ENCODE peak calls at places on chromosome 13, in four cellular contexts. S is cardiac fibroblast, T is suprapubic skin, Y is RWPE1. W is an unnamed sample.

GRCh38 chr13:66673401-66673800 is 556.7 kb downstream of the PCDH9 start:
- DNase-seq in S (peak; percentile 91), Y (no peak), T (no peak), W (peak; percentile 94)

GRCh38 chr13:91520952-91521351 is 122.5 kb downstream of the GPC5 start:
- DNase-seq in T (no peak), Y (no peak), S (no peak), W (no peak)

GRCh38 chr13:51643882-51644281 is 59.6 kb downstream of the WDFY2 start:
- DNase-seq in S (peak; percentile 95), Y (peak; percentile 73), T (no peak), W (peak; percentile 90)

GRCh38 chr13:24119593-24120508 is 40.7 kb upstream of the SPATA13 start:
- DNase-seq in Y (no peak), S (no peak), T (no peak), W (peak; percentile 31)

GRCh38 chr13:50809133-50810090 is 34.1 kb downstream of the DLEU7 start:
- DNase-seq in S (no peak), Y (no peak), T (no peak), W (no peak)

GRCh38 chr13:40446365-40446764 is 220.1 kb downstream of the FOXO1 start:
- DNase-seq in S (peak; percentile 61), T (no peak), Y (no peak), W (peak; percentile 34)

GRCh38 chr13:90237852-90238251 is 1109.6 kb upstream of the MIR17HG start:
- DNase-seq in S (no peak), T (no peak), Y (no peak), W (no peak)

GRCh38 chr13:63124863-63125262 is 1709.2 kb upstream of the PCDH20 start:
- DNase-seq in Y (no peak), T (no peak), S (peak; percentile 52), W (peak; percentile 38)

GRCh38 chr13:27334774-27335490 is 64.3 kb downstream of the RASL11A start:
- DNase-seq in S (peak; percentile 10), Y (no peak), T (no peak), W (peak; percentile 44)

GRCh38 chr13:39073983-39074382 is 35.7 kb downstream of the NHLRC3 start:
- DNase-seq in T (no peak), Y (no peak), S (no peak), W (no peak)

GRCh38 chr13:71374471-71375041 is 492.4 kb downstream of the DACH1 start:
- DNase-seq in S (peak; percentile 29), T (no peak), Y (no peak), W (no peak)

GRCh38 chr13:31638577-31638976 is 100.7 kb upstream of the RXFP2 start:
- DNase-seq in S (peak; percentile 94), Y (peak; percentile 47), T (no peak), W (peak; percentile 88)

GRCh38 chr13:30047154-30047874 is 196.9 kb upstream of the UBL3 start:
- DNase-seq in S (no peak), Y (no peak), T (no peak), W (peak; percentile 55)

GRCh38 chr13:74290324-74290773 is 156.1 kb upstream of the KLF12 start:
- DNase-seq in S (peak; percentile 87), T (no peak), Y (peak; percentile 80), W (peak; percentile 94)

GRCh38 chr13:93320942-93321341 is 94.3 kb downstream of the GPC6 start:
- DNase-seq in Y (no peak), S (peak; percentile 28), T (no peak), W (peak; percentile 74)

GRCh38 chr13:98848736-98849135 is 96.3 kb upstream of the SLC15A1 start:
- DNase-seq in Y (no peak), S (peak; percentile 78), T (no peak), W (peak; percentile 76)

GRCh38 chr13:21777813-21778212 is 106.9 kb downstream of the FGF9 start:
- DNase-seq in T (no peak), S (no peak), Y (no peak), W (no peak)

GRCh38 chr13:79533781-79534400 is 52.9 kb downstream of the NDFIP2 start:
- DNase-seq in S (peak; percentile 53), Y (no peak), T (no peak), W (peak; percentile 47)

GRCh38 chr13:113956571-113956970 is 17.3 kb downstream of the C13orf46 start:
- DNase-seq in S (no peak), T (no peak), Y (no peak), W (no peak)

GRCh38 chr13:109998808-109999528 is 212.6 kb upstream of the IRS2 start:
- DNase-seq in Y (peak; percentile 90), S (peak; percentile 87), T (no peak), W (peak; percentile 85)

GRCh38 chr13:105871768-105872167 is 663.7 kb downstream of the EFNB2 start:
- DNase-seq in S (no peak), Y (no peak), T (no peak), W (no peak)

GRCh38 chr13:94351292-94352000 is 128.0 kb downstream of the DCT start:
- DNase-seq in Y (no peak), T (no peak), S (peak; percentile 75), W (peak; percentile 64)

GRCh38 chr13:36453518-36453917 is 21.2 kb downstream of the CCNA1 start:
- DNase-seq in S (peak; percentile 55), Y (no peak), T (no peak), W (peak; percentile 48)
- TF ChIP-seq CTCF in S (peak; percentile 45), Y (no peak), T (no peak), W (peak; percentile 44)

DNA sequence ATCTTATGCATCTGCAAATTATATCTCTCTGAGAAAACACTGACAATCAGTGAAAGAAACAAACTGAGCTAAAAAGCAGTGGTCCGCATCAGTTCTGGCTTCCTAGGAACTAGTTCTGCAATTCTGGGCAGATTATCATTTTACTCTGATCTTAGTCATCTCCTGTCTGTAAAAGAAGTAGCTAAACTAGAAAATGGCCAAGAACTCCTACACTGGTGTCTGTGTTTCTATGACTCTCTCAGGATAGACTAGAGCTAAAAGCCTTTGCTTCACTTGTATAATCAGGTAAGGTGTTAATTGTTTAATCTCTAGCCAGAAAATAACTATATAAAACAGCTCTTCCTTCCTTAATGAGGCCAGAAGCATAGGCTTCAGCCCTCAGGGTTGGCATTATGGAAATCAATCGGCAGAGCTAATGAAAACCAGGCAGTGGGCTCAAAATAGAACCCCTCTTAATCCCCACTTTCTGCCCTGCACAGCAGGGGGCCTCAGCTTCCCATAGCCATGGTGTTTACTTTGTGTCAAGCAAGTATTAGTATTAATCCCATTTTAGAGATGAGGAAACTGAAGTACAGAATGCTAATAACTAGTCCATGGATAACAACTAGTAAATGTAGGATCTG is 459.2 kb downstream of the FGF14 start:
- DNase-seq in Y (no peak), T (no peak), S (no peak), W (no peak)
- TF ChIP-seq CTCF in Y (no peak), T (no peak), S (no peak), W (no peak)

DNA sequence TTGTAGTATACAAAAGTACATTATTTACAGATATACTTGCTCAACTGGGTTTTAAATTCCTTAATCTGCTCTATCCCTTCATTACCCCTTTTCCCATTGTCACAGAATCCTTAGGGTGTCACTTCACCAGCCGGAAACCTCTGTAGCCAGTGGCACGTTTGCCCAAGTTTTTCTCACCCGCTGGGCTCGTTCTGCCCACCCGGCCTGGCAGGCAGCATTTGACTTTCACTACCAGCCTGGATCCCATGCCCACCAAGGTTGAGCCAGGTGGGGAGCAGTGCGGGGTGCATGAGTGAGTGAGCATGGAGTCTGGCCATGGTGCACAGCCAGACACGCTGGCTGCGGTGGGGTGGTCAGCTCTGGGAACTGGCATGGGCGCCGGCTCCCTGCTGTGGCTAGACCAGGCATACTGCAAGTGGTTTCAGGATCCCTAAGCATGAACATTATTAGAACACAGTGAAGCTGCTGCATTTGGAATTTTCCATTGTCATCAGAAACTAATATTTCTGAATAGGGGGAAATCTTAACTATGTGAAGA is 98.3 kb downstream of the NALCN start:
- DNase-seq in Y (no peak), T (no peak), S (no peak), W (no peak)
- TF ChIP-seq CTCF in Y (no peak), T (no peak), S (no peak), W (no peak)

GRCh38 chr13:42219051-42219450 is 52.9 kb upstream of the AKAP11 start:
- DNase-seq in Y (no peak), T (no peak), S (no peak), W (no peak)

GRCh38 chr13:42214445-42214844 is 57.5 kb upstream of the AKAP11 start:
- DNase-seq in Y (peak; percentile 9), T (no peak), S (no peak), W (no peak)

GRCh38 chr13:42216422-42216735 is 55.6 kb upstream of the AKAP11 start:
- DNase-seq in Y (no peak), S (no peak), T (no peak), W (no peak)

GRCh38 chr13:42218576-42218975 is 53.4 kb upstream of the AKAP11 start:
- DNase-seq in S (no peak), Y (no peak), T (no peak), W (peak; percentile 17)

DNA sequence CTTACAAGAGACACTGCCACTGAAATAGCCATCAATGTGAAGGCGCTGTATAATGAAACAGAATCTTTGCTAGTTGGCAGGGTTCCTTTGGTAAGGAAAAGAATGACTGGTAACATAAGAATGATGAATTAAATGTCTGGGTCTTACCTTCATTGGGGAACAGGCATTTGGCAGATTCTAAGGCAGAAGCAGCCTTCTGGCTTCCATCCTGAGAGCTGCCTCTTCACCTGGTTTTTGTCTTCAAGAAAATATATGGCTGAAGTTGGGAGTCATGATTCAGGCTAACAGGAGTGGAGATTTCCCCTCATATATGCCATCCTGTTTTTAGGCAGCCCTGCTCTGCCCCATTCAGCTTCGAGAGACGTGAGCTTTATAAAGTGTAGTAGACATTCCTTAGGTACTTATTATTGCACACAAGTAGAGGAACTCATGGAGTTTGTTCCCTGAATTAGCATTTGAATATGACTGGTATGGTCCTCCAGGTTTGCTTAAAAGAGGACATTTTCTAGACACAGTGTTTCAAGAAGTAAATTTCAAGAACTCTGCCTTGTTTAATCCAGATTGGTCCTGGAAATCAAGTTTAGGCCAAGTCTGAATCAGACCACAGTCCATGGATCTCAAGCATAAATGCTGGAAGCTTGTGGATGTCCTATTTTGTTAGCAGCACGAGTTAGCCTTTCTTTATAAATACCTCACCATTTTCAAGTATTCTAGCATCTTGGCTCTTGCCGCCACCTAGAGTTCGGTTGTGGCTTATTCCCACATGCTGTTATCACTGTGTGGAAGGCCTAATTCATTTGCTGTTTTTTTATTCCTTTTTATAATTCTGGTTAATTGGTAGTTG is 56.2 kb upstream of the AKAP11 start:
- DNase-seq in S (peak; percentile 61), T (no peak), Y (peak; percentile 7), W (peak; percentile 52)
- TF ChIP-seq CTCF in S (peak; percentile 64), T (no peak), Y (peak; percentile 63), W (peak; percentile 58)

GRCh38 chr13:52846567-52847321 is 1.7 kb downstream of the PCDH8 start:
- DNase-seq in T (no peak), S (no peak), Y (peak; percentile 32), W (peak; percentile 1)
- TF ChIP-seq CTCF in T (no peak), S (peak; percentile 3), Y (no peak), W (no peak)